ENCODE peak calls at places on chromosomes 11 and 22, in seven cellular contexts. One of them, this sample, is unnamed.
A peak's percentile ranks its signal among the peaks of the same experiment; 100 is the strongest.

GRCh38 chr11:73376803-73377629 is 817 bp downstream of the RELT start:
- DNase-seq in ovary: peak; percentile 66
- DNase-seq in HFFc6: peak; percentile 69
- DNase-seq in GM20000: peak; percentile 85
- DNase-seq in heart left ventricle: peak; percentile 60
- DNase-seq in epithelial cell of esophagus: peak; percentile 80
- DNase-seq in tibial nerve: peak; percentile 62
- DNase-seq in this sample: peak; percentile 80

GRCh38 chr11:28835790-28836189 is 727.6 kb downstream of the METTL15 start:
- DNase-seq in HFFc6: peak; percentile 30
- DNase-seq in epithelial cell of esophagus: peak; percentile 62
- DNase-seq in heart left ventricle: no peak
- DNase-seq in tibial nerve: no peak
- DNase-seq in GM20000: no peak
- DNase-seq in ovary: no peak
- DNase-seq in this sample: peak; percentile 68

GRCh38 chr11:1303973-1304372 is 5.5 kb downstream of the TOLLIP start:
- DNase-seq in HFFc6: no peak
- DNase-seq in heart left ventricle: no peak
- DNase-seq in ovary: peak; percentile 55
- DNase-seq in GM20000: no peak
- DNase-seq in tibial nerve: no peak
- DNase-seq in epithelial cell of esophagus: no peak
- DNase-seq in this sample: no peak

GRCh38 chr22:49998718-49999062 is 13.9 kb downstream of the IL17REL start:
- DNase-seq in epithelial cell of esophagus: no peak
- DNase-seq in heart left ventricle: no peak
- DNase-seq in tibial nerve: no peak
- DNase-seq in ovary: no peak
- DNase-seq in HFFc6: no peak
- DNase-seq in GM20000: no peak
- DNase-seq in this sample: no peak

GRCh38 chr11:101083334-101083733 is 46.3 kb downstream of the PGR start:
- DNase-seq in ovary: no peak
- DNase-seq in HFFc6: no peak
- DNase-seq in epithelial cell of esophagus: no peak
- DNase-seq in tibial nerve: no peak
- DNase-seq in GM20000: no peak
- DNase-seq in heart left ventricle: no peak
- DNase-seq in this sample: peak; percentile 25

GRCh38 chr11:112277937-112278336 is 17.3 kb upstream of the PLET1 start:
- DNase-seq in heart left ventricle: no peak
- DNase-seq in HFFc6: peak; percentile 46
- DNase-seq in ovary: no peak
- DNase-seq in epithelial cell of esophagus: no peak
- DNase-seq in GM20000: no peak
- DNase-seq in tibial nerve: no peak
- DNase-seq in this sample: no peak

GRCh38 chr11:827146-827860 is 416 bp upstream of the CRACR2B start:
- DNase-seq in epithelial cell of esophagus: no peak
- DNase-seq in HFFc6: no peak
- DNase-seq in ovary: no peak
- DNase-seq in heart left ventricle: no peak
- DNase-seq in tibial nerve: no peak
- DNase-seq in GM20000: peak; percentile 88
- DNase-seq in this sample: no peak

GRCh38 chr11:29612423-29612822 is 404.4 kb downstream of the KCNA4 start:
- DNase-seq in tibial nerve: no peak
- DNase-seq in heart left ventricle: no peak
- DNase-seq in ovary: no peak
- DNase-seq in HFFc6: no peak
- DNase-seq in epithelial cell of esophagus: no peak
- DNase-seq in GM20000: no peak
- DNase-seq in this sample: no peak

GRCh38 chr11:109423114-109423859 is 1.3 kb downstream of the C11orf87 start:
- DNase-seq in HFFc6: no peak
- DNase-seq in GM20000: peak; percentile 15
- DNase-seq in tibial nerve: no peak
- DNase-seq in epithelial cell of esophagus: no peak
- DNase-seq in heart left ventricle: no peak
- DNase-seq in ovary: no peak
- DNase-seq in this sample: no peak

GRCh38 chr11:66704659-66705360 is 24.2 kb downstream of the SPTBN2 start:
- DNase-seq in epithelial cell of esophagus: no peak
- DNase-seq in GM20000: no peak
- DNase-seq in ovary: no peak
- DNase-seq in tibial nerve: no peak
- DNase-seq in heart left ventricle: no peak
- DNase-seq in HFFc6: no peak
- DNase-seq in this sample: no peak

GRCh38 chr22:47605441-47605840 is 843.0 kb downstream of the TBC1D22A start:
- DNase-seq in heart left ventricle: no peak
- DNase-seq in GM20000: no peak
- DNase-seq in tibial nerve: no peak
- DNase-seq in ovary: no peak
- DNase-seq in HFFc6: no peak
- DNase-seq in epithelial cell of esophagus: no peak
- DNase-seq in this sample: no peak

GRCh38 chr11:11246166-11246565 is 106.9 kb downstream of the CSNK2A3 start:
- DNase-seq in heart left ventricle: no peak
- DNase-seq in epithelial cell of esophagus: no peak
- DNase-seq in ovary: no peak
- DNase-seq in tibial nerve: no peak
- DNase-seq in GM20000: no peak
- DNase-seq in HFFc6: no peak
- DNase-seq in this sample: no peak

GRCh38 chr11:13216019-13217006 is 61.3 kb upstream of the BMAL1 start:
- DNase-seq in tibial nerve: no peak
- DNase-seq in HFFc6: peak; percentile 98
- DNase-seq in heart left ventricle: no peak
- DNase-seq in ovary: no peak
- DNase-seq in epithelial cell of esophagus: peak; percentile 97
- DNase-seq in GM20000: no peak
- DNase-seq in this sample: peak; percentile 92

GRCh38 chr11:7577226-7577882 is 63.6 kb downstream of the PPFIBP2 start:
- DNase-seq in epithelial cell of esophagus: no peak
- DNase-seq in ovary: peak; percentile 60
- DNase-seq in tibial nerve: peak; percentile 58
- DNase-seq in GM20000: no peak
- DNase-seq in HFFc6: peak; percentile 32
- DNase-seq in heart left ventricle: peak; percentile 44
- DNase-seq in this sample: no peak

GRCh38 chr11:7591992-7592391 is 78.2 kb downstream of the PPFIBP2 start:
- DNase-seq in heart left ventricle: no peak
- DNase-seq in epithelial cell of esophagus: no peak
- DNase-seq in HFFc6: no peak
- DNase-seq in tibial nerve: no peak
- DNase-seq in ovary: no peak
- DNase-seq in GM20000: peak; percentile 16
- DNase-seq in this sample: no peak

GRCh38 chr11:12864316-12865156 is 144.6 kb upstream of the RASSF10 start:
- DNase-seq in epithelial cell of esophagus: peak; percentile 71
- DNase-seq in GM20000: no peak
- DNase-seq in tibial nerve: no peak
- DNase-seq in ovary: peak; percentile 43
- DNase-seq in heart left ventricle: no peak
- DNase-seq in HFFc6: peak; percentile 84
- DNase-seq in this sample: no peak

GRCh38 chr11:46912526-46913150 is 5.7 kb downstream of the LRP4 start:
- DNase-seq in ovary: no peak
- DNase-seq in tibial nerve: no peak
- DNase-seq in HFFc6: no peak
- DNase-seq in GM20000: no peak
- DNase-seq in epithelial cell of esophagus: peak; percentile 47
- DNase-seq in heart left ventricle: no peak
- DNase-seq in this sample: no peak

GRCh38 chr11:118081241-118081958 is 4.5 kb downstream of the TMPRSS4 start:
- DNase-seq in HFFc6: no peak
- DNase-seq in heart left ventricle: no peak
- DNase-seq in tibial nerve: no peak
- DNase-seq in ovary: no peak
- DNase-seq in epithelial cell of esophagus: peak; percentile 74
- DNase-seq in GM20000: no peak
- DNase-seq in this sample: no peak

GRCh38 chr22:21632237-21632895 is at the start of gene CCDC116:
- DNase-seq in epithelial cell of esophagus: no peak
- DNase-seq in ovary: no peak
- DNase-seq in tibial nerve: no peak
- DNase-seq in heart left ventricle: no peak
- DNase-seq in HFFc6: no peak
- DNase-seq in GM20000: no peak
- DNase-seq in this sample: no peak

GRCh38 chr11:22728600-22729394 is 62.4 kb downstream of the GAS2 start:
- DNase-seq in HFFc6: no peak
- DNase-seq in tibial nerve: no peak
- DNase-seq in ovary: no peak
- DNase-seq in GM20000: no peak
- DNase-seq in epithelial cell of esophagus: no peak
- DNase-seq in heart left ventricle: no peak
- DNase-seq in this sample: no peak

GRCh38 chr11:8265681-8266241 is 2.1 kb upstream of the LMO1 start:
- DNase-seq in heart left ventricle: no peak
- DNase-seq in epithelial cell of esophagus: no peak
- DNase-seq in tibial nerve: no peak
- DNase-seq in ovary: no peak
- DNase-seq in HFFc6: no peak
- DNase-seq in GM20000: no peak
- DNase-seq in this sample: no peak

GRCh38 chr11:109196016-109196415 is 226.0 kb upstream of the C11orf87 start:
- DNase-seq in epithelial cell of esophagus: peak; percentile 19
- DNase-seq in ovary: no peak
- DNase-seq in GM20000: no peak
- DNase-seq in heart left ventricle: no peak
- DNase-seq in HFFc6: no peak
- DNase-seq in tibial nerve: no peak
- DNase-seq in this sample: no peak

GRCh38 chr22:22673099-22673498 is 28.7 kb downstream of the GGTLC2 start:
- DNase-seq in tibial nerve: no peak
- DNase-seq in GM20000: no peak
- DNase-seq in ovary: no peak
- DNase-seq in HFFc6: no peak
- DNase-seq in epithelial cell of esophagus: no peak
- DNase-seq in heart left ventricle: no peak
- DNase-seq in this sample: no peak
- TF ChIP-seq CTCF in tibial nerve: no peak
- TF ChIP-seq CTCF in GM20000: no peak
- TF ChIP-seq CTCF in ovary: no peak
- TF ChIP-seq CTCF in HFFc6: no peak
- TF ChIP-seq CTCF in epithelial cell of esophagus: no peak
- TF ChIP-seq CTCF in heart left ventricle: no peak
- TF ChIP-seq CTCF in this sample: no peak

GRCh38 chr11:57131080-57131790 is 50.5 kb upstream of the LRRC55 start:
- DNase-seq in heart left ventricle: peak; percentile 29
- DNase-seq in tibial nerve: peak; percentile 13
- DNase-seq in HFFc6: peak; percentile 16
- DNase-seq in ovary: no peak
- DNase-seq in GM20000: no peak
- DNase-seq in epithelial cell of esophagus: peak; percentile 69
- DNase-seq in this sample: peak; percentile 57
- TF ChIP-seq CTCF in heart left ventricle: peak; percentile 30
- TF ChIP-seq CTCF in tibial nerve: no peak
- TF ChIP-seq CTCF in HFFc6: peak; percentile 79
- TF ChIP-seq CTCF in ovary: no peak
- TF ChIP-seq CTCF in GM20000: peak; percentile 26
- TF ChIP-seq CTCF in epithelial cell of esophagus: peak; percentile 79
- TF ChIP-seq CTCF in this sample: peak; percentile 58

DNA sequence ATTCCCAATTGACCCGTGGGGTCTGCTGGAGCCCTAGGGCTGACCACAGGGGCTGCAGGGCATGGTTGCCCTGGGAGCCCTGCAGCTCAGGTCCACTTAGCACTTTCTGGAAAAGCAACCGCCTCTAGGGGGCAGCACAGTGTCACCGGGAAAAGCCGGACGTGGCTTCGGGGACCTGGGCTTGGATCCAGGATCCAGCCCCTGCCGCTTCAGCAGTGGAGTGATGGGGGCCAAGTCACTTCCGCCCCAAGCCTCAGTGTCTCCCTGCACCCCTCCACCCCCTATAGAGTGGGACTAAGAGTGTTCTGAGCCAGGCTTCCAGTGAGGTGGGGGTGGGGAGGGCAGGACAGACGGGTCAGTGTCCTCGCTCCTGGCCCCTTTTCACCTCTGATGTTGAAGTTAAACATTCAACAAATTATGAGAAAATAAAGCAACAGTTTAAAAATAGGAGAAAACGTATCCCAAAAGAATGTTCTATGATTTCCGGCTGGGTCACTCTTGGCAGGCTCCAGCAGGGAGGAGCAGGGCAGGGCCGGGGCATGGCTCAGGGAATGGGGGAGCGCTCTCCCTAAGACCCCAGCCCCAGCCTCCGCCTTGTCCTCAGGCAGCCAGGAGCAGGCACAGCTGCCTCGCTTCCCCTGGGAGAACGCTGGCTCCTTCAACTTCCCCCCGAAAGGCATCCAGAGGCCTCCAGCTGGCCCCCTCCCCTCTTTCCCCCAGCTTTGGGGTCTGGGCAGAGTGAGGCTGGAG is 96.5 kb upstream of the FGF3 start:
- DNase-seq in heart left ventricle: peak; percentile 89
- DNase-seq in HFFc6: peak; percentile 55
- DNase-seq in epithelial cell of esophagus: peak; percentile 62
- DNase-seq in ovary: peak; percentile 85
- DNase-seq in tibial nerve: peak; percentile 82
- DNase-seq in GM20000: peak; percentile 63
- DNase-seq in this sample: peak; percentile 70
- TF ChIP-seq CTCF in heart left ventricle: peak; percentile 82
- TF ChIP-seq CTCF in HFFc6: peak; percentile 97
- TF ChIP-seq CTCF in epithelial cell of esophagus: peak; percentile 78
- TF ChIP-seq CTCF in ovary: peak; percentile 58
- TF ChIP-seq CTCF in tibial nerve: peak; percentile 65
- TF ChIP-seq CTCF in GM20000: peak; percentile 56
- TF ChIP-seq CTCF in this sample: peak; percentile 83

DNA sequence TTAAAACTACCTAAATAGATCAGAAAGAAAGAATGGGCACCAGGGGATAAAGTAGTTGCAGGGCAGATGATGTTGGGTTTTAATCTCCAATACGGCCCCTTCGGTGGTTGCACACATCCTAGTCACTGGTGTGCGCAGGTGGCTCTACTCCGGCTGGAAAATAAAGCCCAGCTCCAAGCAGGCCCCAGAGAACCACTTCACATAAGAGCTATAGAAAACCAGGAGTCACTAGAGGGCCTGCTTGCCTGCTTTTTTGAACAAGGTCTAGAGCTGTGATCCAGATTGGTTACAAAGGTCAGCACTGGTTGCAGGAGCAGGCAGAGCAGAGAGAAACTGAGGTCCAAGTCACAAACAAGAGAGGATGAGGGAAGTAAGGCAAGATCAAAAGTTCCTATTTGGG is 41.5 kb upstream of the MS4A8 start:
- DNase-seq in tibial nerve: no peak
- DNase-seq in ovary: no peak
- DNase-seq in heart left ventricle: no peak
- DNase-seq in epithelial cell of esophagus: no peak
- DNase-seq in HFFc6: no peak
- DNase-seq in GM20000: no peak
- DNase-seq in this sample: no peak
- TF ChIP-seq CTCF in tibial nerve: no peak
- TF ChIP-seq CTCF in ovary: no peak
- TF ChIP-seq CTCF in heart left ventricle: no peak
- TF ChIP-seq CTCF in epithelial cell of esophagus: no peak
- TF ChIP-seq CTCF in HFFc6: no peak
- TF ChIP-seq CTCF in GM20000: peak; percentile 8
- TF ChIP-seq CTCF in this sample: no peak